ENCODE peak calls at places on chromosome 21, in five cellular contexts. S is H9, P is mesenchymal stem cell, R is H1, A is neuronal stem cell. B is an unnamed sample.

GRCh38 chr21:46622226-46622625 is 13.2 kb upstream of the PRMT2 start:
- DNase-seq in S (no peak), A (peak; percentile 72), P (no peak), R (no peak), B (no peak)

GRCh38 chr21:41403331-41403730 is 22.7 kb upstream of the MX1 start:
- DNase-seq in R (no peak), S (peak; percentile 11), P (no peak), A (no peak), B (no peak)

GRCh38 chr21:36754241-36754881 is 55.4 kb downstream of the SIM2 start:
- DNase-seq in P (no peak), S (no peak), R (no peak), A (no peak), B (no peak)

GRCh38 chr21:31554511-31555022 is 104.9 kb upstream of the SOD1 start:
- DNase-seq in P (peak; percentile 55), A (peak; percentile 57), R (no peak), S (peak; percentile 63), B (peak; percentile 31)

GRCh38 chr21:35517848-35518247 is 468.7 kb upstream of the RUNX1 start:
- DNase-seq in R (no peak), A (no peak), S (no peak), P (no peak), B (no peak)

GRCh38 chr21:34553199-34553952 is 41.4 kb upstream of the KCNE1 start:
- DNase-seq in R (no peak), S (no peak), P (peak; percentile 77), A (no peak), B (peak; percentile 65)

GRCh38 chr21:29205988-29206387 is 75.5 kb downstream of the MAP3K7CL start:
- DNase-seq in P (no peak), S (no peak), A (no peak), R (no peak), B (no peak)

GRCh38 chr21:44881586-44881939 is 8.1 kb upstream of the PTTG1IP start:
- DNase-seq in P (no peak), S (no peak), R (no peak), A (no peak), B (no peak)

GRCh38 chr21:34911360-34911759 is 137.7 kb downstream of the RUNX1 start:
- DNase-seq in S (no peak), R (no peak), A (no peak), P (no peak), B (no peak)

GRCh38 chr21:41411449-41412089 is 14.5 kb upstream of the MX1 start:
- DNase-seq in P (peak; percentile 2), S (no peak), R (no peak), A (no peak), B (peak; percentile 34)

GRCh38 chr21:28633803-28634572 is 358.7 kb downstream of the LTN1 start:
- DNase-seq in A (no peak), R (no peak), P (peak; percentile 46), S (no peak), B (no peak)

GRCh38 chr21:27425172-27425571 is 458.3 kb upstream of the ADAMTS5 start:
- DNase-seq in S (peak; percentile 33), P (no peak), A (no peak), R (no peak), B (peak; percentile 29)

GRCh38 chr21:44874497-44875331 is 1.2 kb upstream of the PTTG1IP start:
- DNase-seq in S (no peak), P (no peak), A (no peak), R (no peak), B (peak; percentile 19)

GRCh38 chr21:45869121-45870007 is 112.2 kb upstream of the COL6A1 start:
- DNase-seq in P (peak; percentile 52), A (no peak), S (peak; percentile 22), R (no peak), B (no peak)

GRCh38 chr21:34836103-34836932 is 167.5 kb downstream of the CLIC6 start:
- DNase-seq in P (peak; percentile 100), S (no peak), R (no peak), A (no peak), B (peak; percentile 99)

GRCh38 chr21:28224191-28224755 is 768.4 kb downstream of the LTN1 start:
- DNase-seq in P (no peak), A (no peak), R (no peak), S (no peak), B (no peak)

GRCh38 chr21:36135391-36136094 is 664 bp downstream of the CBR3 start:
- DNase-seq in A (no peak), S (peak; percentile 62), R (no peak), P (peak; percentile 89), B (peak; percentile 83)

GRCh38 chr21:32184485-32184884 is 94.4 kb downstream of the MIS18A start:
- DNase-seq in A (no peak), S (peak; percentile 35), R (no peak), P (no peak), B (no peak)

GRCh38 chr21:34707876-34708325 is 39.1 kb downstream of the CLIC6 start:
- DNase-seq in P (no peak), S (no peak), A (no peak), R (no peak), B (no peak)

GRCh38 chr21:19908386-19908785 is 1089.8 kb upstream of the NCAM2 start:
- DNase-seq in P (no peak), R (no peak), A (no peak), S (no peak), B (no peak)

GRCh38 chr21:36008505-36008904 is 51.8 kb downstream of the SETD4 start:
- DNase-seq in S (no peak), R (no peak), A (no peak), P (no peak), B (no peak)

GRCh38 chr21:45536301-45537081 is 5.7 kb downstream of the SLC19A1 start:
- DNase-seq in A (no peak), R (no peak), S (no peak), P (no peak), B (no peak)

GRCh38 chr21:31490471-31490870 is 146.4 kb upstream of the TIAM1 start:
- DNase-seq in P (peak; percentile 3), R (no peak), A (no peak), S (no peak), B (no peak)

GRCh38 chr21:36891692-36892091 is 74.8 kb downstream of the HLCS start:
- DNase-seq in P (no peak), A (no peak), S (no peak), R (no peak), B (no peak)

GRCh38 chr21:32382108-32382601 is 10.7 kb downstream of the URB1 start:
- DNase-seq in P (no peak), S (no peak), R (no peak), A (no peak), B (no peak)

GRCh38 chr21:38643404-38644023 is 145.2 kb upstream of the ERG start:
- DNase-seq in P (no peak), S (no peak), A (no peak), R (no peak), B (no peak)
- H2BK12ac ChIP-seq in P (no peak overlapping the region), S (no peak overlapping the region), A (no peak overlapping the region), R (peak overlapping the region; percentile 30), B (no peak overlapping the region)

GRCh38 chr21:15431053-15431452 is 298.7 kb upstream of the USP25 start:
- DNase-seq in S (no peak), R (no peak), A (no peak), P (no peak), B (no peak)

GRCh38 chr21:15433091-15433490 is 296.7 kb upstream of the USP25 start:
- DNase-seq in A (no peak), S (no peak), R (no peak), P (no peak), B (no peak)

GRCh38 chr21:15430023-15430422 is 299.8 kb upstream of the USP25 start:
- DNase-seq in R (no peak), A (no peak), S (no peak), P (no peak), B (no peak)

GRCh38 chr21:15434185-15434905 is 295.4 kb upstream of the USP25 start:
- DNase-seq in A (no peak), P (no peak), R (no peak), S (no peak), B (no peak)

DNA sequence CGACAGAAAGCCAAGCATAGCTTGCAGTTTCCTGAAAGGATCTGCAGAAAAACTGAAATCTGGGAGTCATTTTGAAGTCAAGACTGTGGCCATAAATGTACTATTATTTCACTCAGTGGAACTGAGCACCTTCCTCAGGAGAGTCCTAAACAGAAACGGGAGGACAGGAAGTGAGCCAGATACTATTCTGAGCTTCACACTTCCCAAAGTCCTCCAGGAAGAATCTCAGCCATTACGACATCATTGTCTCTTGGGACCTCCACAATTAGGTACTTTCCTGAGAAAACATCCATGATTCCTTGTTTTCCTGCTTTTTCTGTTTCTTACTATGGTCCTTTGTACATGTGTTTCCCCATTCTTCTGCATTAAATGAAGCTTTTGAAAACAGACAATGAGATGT is 299.2 kb upstream of the USP25 start:
- DNase-seq in S (no peak), P (peak; percentile 9), A (no peak), R (no peak), B (no peak)
- H2BK12ac ChIP-seq in S (no peak overlapping the region), P (no peak overlapping the region), A (no peak overlapping the region), R (no peak overlapping the region), B (no peak overlapping the region)

DNA sequence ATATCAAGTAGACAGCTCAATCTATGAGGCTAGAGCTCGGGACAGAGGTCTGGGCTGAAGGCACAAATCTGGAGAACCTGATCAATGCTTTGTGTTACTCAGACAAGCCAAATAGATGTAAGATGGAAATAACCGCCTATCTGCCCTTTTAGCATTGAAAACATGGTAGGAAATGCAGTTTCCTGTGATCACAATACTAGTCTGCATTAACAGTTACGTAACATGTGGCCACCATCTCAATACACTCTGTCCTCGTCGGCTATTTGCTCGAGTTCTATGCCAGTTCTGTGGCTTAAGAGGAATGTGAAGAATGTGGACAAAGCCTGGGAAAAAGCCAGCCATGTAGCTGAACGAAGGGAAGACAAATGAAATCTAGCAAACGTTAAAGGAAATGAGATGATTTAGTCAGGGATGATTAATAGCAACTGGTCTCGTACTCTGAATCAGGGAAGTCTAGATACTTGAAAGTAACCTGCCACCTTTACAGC is 73.3 kb downstream of the HSF2BP start:
- DNase-seq in R (no peak), S (peak; percentile 40), A (peak; percentile 38), P (peak; percentile 97), B (peak; percentile 69)
- H2BK12ac ChIP-seq in R (no peak overlapping the region), S (no peak overlapping the region), A (no peak overlapping the region), P (peak overlapping the region; percentile 52), B (no peak overlapping the region)

GRCh38 chr21:42768324-42769121 is 110.8 kb downstream of the WDR4 start:
- DNase-seq in P (no peak), R (no peak), A (no peak), S (no peak), B (no peak)
- H2BK12ac ChIP-seq in P (no peak overlapping the region), R (no peak overlapping the region), A (no peak overlapping the region), S (no peak overlapping the region), B (no peak overlapping the region)

B was measured in trophoblast cell.